ENCODE peak calls at places on chromosomes 12 and 14, in seven cellular contexts. D, J, U, T, X, P and B are unnamed samples. For H3K27me3, the result is how much of the 10 kb centered on the place peaks cover.

GRCh38 chr14:69928111-69928523 is 48.9 kb downstream of the SMOC1 start:
- DNase-seq in D (no peak), J (no peak), U (no peak), T (no peak), X (no peak), P (no peak), B (peak)

GRCh38 chr12:32027684-32028355 is 68.6 kb downstream of the RESF1 start:
- DNase-seq in D (no peak), J (no peak), U (peak), T (no peak), X (no peak), P (no peak), B (no peak)

GRCh38 chr12:99135376-99135775 is 490.3 kb downstream of the APAF1 start:
- DNase-seq in D (no peak), J (no peak), U (no peak), T (no peak), X (no peak), P (no peak), B (no peak)

GRCh38 chr14:22598896-22599244 is 770 bp downstream of the ABHD4 start:
- DNase-seq in D (no peak), J (peak), U (peak), T (peak), X (peak), P (peak), B (no peak)

GRCh38 chr12:38144049-38144448 is 172.5 kb upstream of the ALG10B start:
- DNase-seq in D (no peak), J (no peak), U (no peak), T (no peak), X (no peak), P (no peak), B (no peak)

GRCh38 chr12:64598831-64599230 is 11.5 kb upstream of the RASSF3 start:
- DNase-seq in D (no peak), J (no peak), U (no peak), T (no peak), X (no peak), P (no peak), B (no peak)

GRCh38 chr12:67496616-67497015 is 151.9 kb upstream of the DYRK2 start:
- DNase-seq in D (no peak), J (no peak), U (no peak), T (no peak), X (no peak), P (no peak), B (no peak)

GRCh38 chr12:57943438-57944080 is 2.2 kb downstream of the ATP23 start:
- DNase-seq in D (no peak), J (no peak), U (no peak), T (no peak), X (no peak), P (no peak), B (no peak)

GRCh38 chr14:39988939-39989338 is 556.7 kb upstream of the FBXO33 start:
- DNase-seq in D (no peak), J (no peak), U (peak), T (no peak), X (no peak), P (peak), B (no peak)

GRCh38 chr14:23877111-23877510 is 76.5 kb upstream of the DHRS4 start:
- DNase-seq in D (no peak), J (no peak), U (no peak), T (no peak), X (no peak), P (no peak), B (no peak)

GRCh38 chr12:45342171-45342570 is 126.3 kb downstream of the ANO6 start:
- DNase-seq in D (no peak), J (no peak), U (no peak), T (no peak), X (no peak), P (no peak), B (no peak)

GRCh38 chr14:90632451-90632850 is 183.8 kb downstream of the TTC7B start:
- DNase-seq in D (no peak), J (no peak), U (no peak), T (no peak), X (no peak), P (no peak), B (no peak)

GRCh38 chr12:46386360-46386867 is 13.8 kb upstream of the SLC38A2 start:
- DNase-seq in D (no peak), J (no peak), U (peak), T (no peak), X (no peak), P (no peak), B (no peak)

GRCh38 chr14:64879635-64880381 is at the start of gene SPTB:
- DNase-seq in D (peak), J (peak), U (no peak), T (no peak), X (peak), P (no peak), B (peak)

GRCh38 chr14:61147898-61148549 is 133.1 kb downstream of the TMEM30B start:
- DNase-seq in D (peak), J (no peak), U (peak), T (no peak), X (no peak), P (peak), B (no peak)

GRCh38 chr12:51390457-51391046 is 654 bp downstream of the GALNT6 start:
- DNase-seq in D (no peak), J (no peak), U (no peak), T (no peak), X (no peak), P (no peak), B (no peak)

GRCh38 chr12:72241552-72241951 is 30.6 kb upstream of the TRHDE start:
- DNase-seq in D (no peak), J (no peak), U (no peak), T (no peak), X (no peak), P (no peak), B (no peak)

GRCh38 chr12:49885663-49886461 is 17.8 kb downstream of the FAIM2 start:
- DNase-seq in D (no peak), J (no peak), U (no peak), T (no peak), X (no peak), P (no peak), B (no peak)
- H3K27me3 ChIP-seq in D (under half), J (under half), U (under half), T (under half), X (under half), P (under half), B (under half)

GRCh38 chr14:88599761-88600439 is 37.1 kb downstream of the ZC3H14 start:
- DNase-seq in D (no peak), J (no peak), U (no peak), T (no peak), X (no peak), P (no peak), B (no peak)

GRCh38 chr14:88605594-88605993 is 42.8 kb downstream of the ZC3H14 start:
- DNase-seq in D (no peak), J (no peak), U (no peak), T (no peak), X (no peak), P (no peak), B (no peak)

GRCh38 chr14:88607829-88608228 is 45.0 kb downstream of the ZC3H14 start:
- DNase-seq in D (no peak), J (no peak), U (no peak), T (no peak), X (no peak), P (no peak), B (no peak)

GRCh38 chr14:88599321-88599720 is 36.5 kb downstream of the ZC3H14 start:
- DNase-seq in D (no peak), J (no peak), U (no peak), T (no peak), X (no peak), P (no peak), B (no peak)

GRCh38 chr14:88604213-88604612 is 41.4 kb downstream of the ZC3H14 start:
- DNase-seq in D (no peak), J (no peak), U (no peak), T (no peak), X (no peak), P (no peak), B (no peak)
- H3K4me3 ChIP-seq in D (no peak), J (no peak), U (no peak), T (no peak), X (no peak), P (no peak), B (no peak)

DNA sequence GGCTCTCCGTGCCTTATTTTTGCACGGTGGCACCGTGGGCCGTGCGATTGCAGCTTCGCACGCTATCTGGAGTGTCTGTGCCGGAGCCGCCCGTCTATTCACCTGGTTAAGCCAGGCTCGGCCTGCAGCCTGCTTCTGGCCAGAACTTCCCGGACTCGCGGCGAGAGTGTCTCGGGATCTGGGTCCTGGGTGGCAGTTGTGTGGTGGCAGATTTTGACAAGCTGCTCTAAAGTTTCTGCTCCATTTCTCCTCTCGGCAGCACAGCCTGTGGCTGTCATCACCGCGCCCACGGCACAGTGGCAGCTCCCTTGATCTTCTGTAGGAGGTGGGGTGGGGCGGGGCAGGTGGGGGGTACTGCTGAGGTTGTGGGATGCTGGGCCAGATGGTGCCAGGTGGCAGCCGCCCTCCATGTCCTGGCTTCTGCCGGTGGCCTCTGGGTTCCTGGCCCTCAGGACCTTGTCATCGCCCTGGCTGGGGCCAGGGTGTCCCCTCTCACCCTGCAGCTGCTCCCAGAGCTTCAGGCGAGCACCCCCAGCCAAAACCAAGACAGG is 2.9 kb downstream of the MMP17 start:
- DNase-seq in D (no peak), J (no peak), U (no peak), T (no peak), X (no peak), P (no peak), B (no peak)
- H3K27me3 ChIP-seq in D (half or more), J (under half), U (under half), T (half or more), X (under half), P (under half), B (under half)

GRCh38 chr12:21940549-21940948 is 677 bp downstream of the ABCC9 start:
- DNase-seq in D (no peak), J (no peak), U (peak), T (no peak), X (no peak), P (no peak), B (no peak)

GRCh38 chr12:21939435-21939834 is 1.8 kb downstream of the ABCC9 start:
- DNase-seq in D (peak), J (no peak), U (no peak), T (no peak), X (peak), P (no peak), B (no peak)

GRCh38 chr12:21940972-21941521 is at the start of gene ABCC9:
- DNase-seq in D (peak), J (no peak), U (peak), T (peak), X (peak), P (no peak), B (peak)

GRCh38 chr12:21942377-21942703 is 1.1 kb upstream of the ABCC9 start:
- DNase-seq in D (no peak), J (no peak), U (no peak), T (no peak), X (no peak), P (no peak), B (no peak)

GRCh38 chr12:21941522-21942376 is 523 bp upstream of the ABCC9 start:
- DNase-seq in D (peak), J (no peak), U (peak), T (peak), X (peak), P (no peak), B (peak)
- H3K4me3 ChIP-seq in D (peak), J (no peak), U (peak), T (peak), X (peak), P (no peak), B (peak)

GRCh38 chr14:76376001-76376404 is at the start of gene ESRRB:
- DNase-seq in D (no peak), J (no peak), U (no peak), T (no peak), X (peak), P (peak), B (no peak)

GRCh38 chr14:76373456-76373855 is 2.5 kb upstream of the ESRRB start:
- DNase-seq in D (no peak), J (no peak), U (peak), T (no peak), X (no peak), P (no peak), B (no peak)

GRCh38 chr14:76376409-76376877 is 506 bp downstream of the ESRRB start:
- DNase-seq in D (no peak), J (no peak), U (no peak), T (no peak), X (no peak), P (no peak), B (no peak)

GRCh38 chr14:76376878-76377523 is 1.1 kb downstream of the ESRRB start:
- DNase-seq in D (no peak), J (no peak), U (no peak), T (no peak), X (no peak), P (no peak), B (no peak)

GRCh38 chr14:76375484-76375883 is 453 bp upstream of the ESRRB start:
- DNase-seq in D (no peak), J (no peak), U (peak), T (no peak), X (no peak), P (peak), B (no peak)
- H3K27me3 ChIP-seq in D (under half), J (under half), U (under half), T (half or more), X (under half), P (under half), B (under half)

GRCh38 chr14:99572173-99572999 is 31.6 kb downstream of the CCDC85C start:
- DNase-seq in D (peak), J (no peak), U (no peak), T (no peak), X (peak), P (no peak), B (no peak)
- H3K4me3 ChIP-seq in D (no peak), J (no peak), U (no peak), T (no peak), X (no peak), P (no peak), B (no peak)